ENCODE peak calls at places on chromosomes 11 and 22, in six cellular contexts. S is prostate gland, N is SK-N-SH, H is HepG2, L is HL-60, A is vagina. B is an unnamed sample.

GRCh38 chr11:9681583-9682372 is 17.9 kb downstream of the SWAP70 start:
- DNase-seq in S (no peak), N (no peak), H (peak), L (peak), A (no peak), B (no peak)

GRCh38 chr11:117037279-117037951 is 60.8 kb downstream of the SIK3 start:
- DNase-seq in S (no peak), N (no peak), H (no peak), L (no peak), A (no peak), B (no peak)

GRCh38 chr11:47468598-47469214 is 19.8 kb upstream of the RAPSN start:
- DNase-seq in S (no peak), N (no peak), H (no peak), L (no peak), A (no peak), B (no peak)

GRCh38 chr11:90134420-90135003 is at the start of gene NAALAD2:
- DNase-seq in S (peak), N (peak), H (peak), L (no peak), A (no peak), B (peak)

GRCh38 chr11:103773059-103773458 is 263.4 kb upstream of the DDI1 start:
- DNase-seq in S (no peak), N (no peak), H (no peak), L (no peak), A (no peak), B (no peak)

GRCh38 chr11:10619281-10619680 is 50.8 kb upstream of the LYVE1 start:
- DNase-seq in S (no peak), N (no peak), H (no peak), L (no peak), A (peak), B (no peak)

GRCh38 chr22:50544078-50544745 is 1.5 kb upstream of the KLHDC7B start:
- DNase-seq in S (peak), N (peak), H (no peak), L (peak), A (no peak), B (no peak)

GRCh38 chr11:12460441-12460840 is 83.1 kb downstream of the PARVA start:
- DNase-seq in S (no peak), N (no peak), H (peak), L (no peak), A (no peak), B (no peak)

GRCh38 chr11:13118194-13118593 is 109.1 kb downstream of the RASSF10 start:
- DNase-seq in S (no peak), N (no peak), H (peak), L (no peak), A (no peak), B (no peak)

GRCh38 chr11:5449432-5449831 is 309 bp downstream of the OR51I2 start:
- DNase-seq in S (no peak), N (no peak), H (no peak), L (no peak), A (no peak), B (no peak)

GRCh38 chr11:59953463-59954218 is 10.2 kb upstream of the OOSP4A start:
- DNase-seq in S (no peak), N (no peak), H (no peak), L (no peak), A (no peak), B (no peak)

GRCh38 chr22:30285846-30286200 is 3.5 kb downstream of the CASTOR1 start:
- DNase-seq in S (no peak), N (no peak), H (no peak), L (no peak), A (no peak), B (no peak)

GRCh38 chr11:63132985-63133775 is 10.8 kb downstream of the SLC22A24 start:
- DNase-seq in S (no peak), N (no peak), H (no peak), L (no peak), A (no peak), B (no peak)

GRCh38 chr22:27554106-27554814 is 247.3 kb downstream of the MN1 start:
- DNase-seq in S (no peak), N (no peak), H (no peak), L (no peak), A (no peak), B (no peak)

GRCh38 chr11:72760543-72761400 is 8.6 kb upstream of the ARAP1 start:
- DNase-seq in S (no peak), N (no peak), H (no peak), L (peak), A (no peak), B (no peak)

GRCh38 chr11:112012877-112013276 is 12.3 kb upstream of the DLAT start:
- DNase-seq in S (no peak), N (no peak), H (peak), L (no peak), A (no peak), B (no peak)

GRCh38 chr11:115215694-115216615 is 288.3 kb downstream of the CADM1 start:
- DNase-seq in S (no peak), N (no peak), H (peak), L (no peak), A (no peak), B (no peak)

GRCh38 chr11:62245271-62245753 is 3.3 kb downstream of the SCGB1D2 start:
- DNase-seq in S (no peak), N (peak), H (peak), L (peak), A (no peak), B (peak)

GRCh38 chr22:46108564-46109473 is 41.5 kb upstream of the PPARA start:
- DNase-seq in S (no peak), N (peak), H (peak), L (no peak), A (no peak), B (peak)

GRCh38 chr11:40602866-40603578 is 856.4 kb downstream of the LRRC4C start:
- DNase-seq in S (no peak), N (no peak), H (no peak), L (no peak), A (no peak), B (no peak)

GRCh38 chr22:44032126-44032730 is 8.1 kb downstream of the PARVB start:
- DNase-seq in S (no peak), N (no peak), H (no peak), L (no peak), A (no peak), B (no peak)

GRCh38 chr11:125088576-125089455 is 22.6 kb downstream of the TMEM218 start:
- DNase-seq in S (no peak), N (no peak), H (no peak), L (no peak), A (peak), B (no peak)

GRCh38 chr22:26585104-26585790 is 4.7 kb downstream of the TPST2 start:
- DNase-seq in S (no peak), N (peak), H (no peak), L (no peak), A (no peak), B (no peak)

GRCh38 chr11:126265801-126266200 is 2.9 kb downstream of the SRPRA start:
- DNase-seq in S (no peak), N (no peak), H (no peak), L (no peak), A (no peak), B (no peak)

GRCh38 chr11:3639841-3640240 is 2.0 kb downstream of the ART5 start:
- DNase-seq in S (no peak), N (no peak), H (no peak), L (no peak), A (no peak), B (no peak)

GRCh38 chr11:67393437-67393836 is 1.7 kb downstream of the RAD9A start:
- DNase-seq in S (no peak), N (no peak), H (no peak), L (no peak), A (no peak), B (no peak)

GRCh38 chr11:35714882-35715612 is 52.5 kb downstream of the TRIM44 start:
- DNase-seq in S (no peak), N (no peak), H (no peak), L (no peak), A (no peak), B (no peak)

GRCh38 chr11:73342633-73343032 is 33.6 kb upstream of the RELT start:
- DNase-seq in S (no peak), N (peak), H (no peak), L (no peak), A (no peak), B (no peak)

GRCh38 chr11:133902506-133902905 is 54.3 kb downstream of the IGSF9B start:
- DNase-seq in S (no peak), N (no peak), H (no peak), L (no peak), A (no peak), B (no peak)

GRCh38 chr11:124801014-124801413 is 808 bp upstream of the MSANTD2 start:
- DNase-seq in S (no peak), N (peak), H (no peak), L (no peak), A (no peak), B (no peak)

GRCh38 chr11:42524534-42525227 is 787.1 kb upstream of the API5 start:
- DNase-seq in S (peak), N (peak), H (peak), L (peak), A (no peak), B (peak)

GRCh38 chr11:86949995-86950993 is 4.9 kb downstream of the FZD4 start:
- DNase-seq in S (no peak), N (no peak), H (no peak), L (no peak), A (no peak), B (no peak)

GRCh38 chr11:128911239-128911638 is 20.1 kb downstream of the KCNJ5 start:
- DNase-seq in S (no peak), N (no peak), H (no peak), L (no peak), A (no peak), B (no peak)

GRCh38 chr11:117827521-117828511 is 3.3 kb upstream of the FXYD2 start:
- DNase-seq in S (no peak), N (no peak), H (no peak), L (no peak), A (no peak), B (no peak)

GRCh38 chr22:27668828-27669797 is 132.4 kb downstream of the MN1 start:
- DNase-seq in S (no peak), N (no peak), H (peak), L (peak), A (no peak), B (peak)

GRCh38 chr11:828501-829115 is 889 bp downstream of the CRACR2B start:
- DNase-seq in S (no peak), N (no peak), H (no peak), L (no peak), A (no peak), B (no peak)

GRCh38 chr11:830295-831131 is 2.2 kb upstream of the CD151 start:
- DNase-seq in S (peak), N (peak), H (peak), L (no peak), A (no peak), B (no peak)

GRCh38 chr11:829116-829945 is 1.6 kb downstream of the CRACR2B start:
- DNase-seq in S (no peak), N (no peak), H (no peak), L (no peak), A (no peak), B (no peak)

GRCh38 chr11:831132-831864 is 1.5 kb upstream of the CD151 start:
- DNase-seq in S (no peak), N (no peak), H (no peak), L (no peak), A (no peak), B (no peak)

DNA sequence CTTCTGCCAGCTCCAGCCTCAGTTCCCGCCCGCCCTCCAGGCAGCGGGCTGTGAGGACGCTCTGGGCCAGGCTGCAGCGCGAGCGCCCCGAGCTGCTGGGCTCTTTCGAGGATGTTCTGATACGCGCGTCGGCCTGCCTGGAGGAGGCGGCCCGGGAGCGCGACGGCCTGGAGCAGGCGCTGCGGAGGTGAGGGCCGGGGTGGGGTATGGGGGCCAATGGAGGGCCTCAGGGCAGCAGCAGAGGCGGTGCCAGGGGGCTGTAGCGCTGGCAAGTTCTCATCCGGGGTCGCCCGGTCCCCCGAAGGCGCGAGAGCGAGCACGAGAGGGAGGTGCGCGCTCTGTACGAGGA is 2.2 kb downstream of the CRACR2B start:
- DNase-seq in S (no peak), N (no peak), H (no peak), L (no peak), A (no peak), B (no peak)
- H3K27ac ChIP-seq in S (no peak), N (no peak), H (no peak), L (no peak), A (no peak), B (no peak)

GRCh38 chr11:113690619-113691569 is 15.2 kb downstream of the TMPRSS5 start:
- DNase-seq in S (no peak), N (peak), H (peak), L (peak), A (no peak), B (peak)
- TF ChIP-seq POLR2AphosphoS5 in S (no peak), N (no peak), H (no peak), L (no peak), A (no peak), B (no peak)

GRCh38 chr11:78161937-78162336 is 22.5 kb upstream of the ALG8 start:
- DNase-seq in S (no peak), N (peak), H (no peak), L (no peak), A (no peak), B (no peak)
- H3K27ac ChIP-seq in S (no peak), N (no peak), H (no peak), L (no peak), A (peak), B (no peak)

GRCh38 chr22:40256501-40256900 is 78.8 kb downstream of the TNRC6B start:
- DNase-seq in S (no peak), N (no peak), H (no peak), L (no peak), A (no peak), B (no peak)
- TF ChIP-seq POLR2AphosphoS5 in S (no peak), N (no peak), H (no peak), L (no peak), A (no peak), B (no peak)

GRCh38 chr11:109130910-109131309 is 291.1 kb upstream of the C11orf87 start:
- DNase-seq in S (no peak), N (no peak), H (no peak), L (no peak), A (no peak), B (no peak)
- H3K27ac ChIP-seq in S (no peak), N (no peak), H (no peak), L (no peak), A (no peak), B (no peak)

DNA sequence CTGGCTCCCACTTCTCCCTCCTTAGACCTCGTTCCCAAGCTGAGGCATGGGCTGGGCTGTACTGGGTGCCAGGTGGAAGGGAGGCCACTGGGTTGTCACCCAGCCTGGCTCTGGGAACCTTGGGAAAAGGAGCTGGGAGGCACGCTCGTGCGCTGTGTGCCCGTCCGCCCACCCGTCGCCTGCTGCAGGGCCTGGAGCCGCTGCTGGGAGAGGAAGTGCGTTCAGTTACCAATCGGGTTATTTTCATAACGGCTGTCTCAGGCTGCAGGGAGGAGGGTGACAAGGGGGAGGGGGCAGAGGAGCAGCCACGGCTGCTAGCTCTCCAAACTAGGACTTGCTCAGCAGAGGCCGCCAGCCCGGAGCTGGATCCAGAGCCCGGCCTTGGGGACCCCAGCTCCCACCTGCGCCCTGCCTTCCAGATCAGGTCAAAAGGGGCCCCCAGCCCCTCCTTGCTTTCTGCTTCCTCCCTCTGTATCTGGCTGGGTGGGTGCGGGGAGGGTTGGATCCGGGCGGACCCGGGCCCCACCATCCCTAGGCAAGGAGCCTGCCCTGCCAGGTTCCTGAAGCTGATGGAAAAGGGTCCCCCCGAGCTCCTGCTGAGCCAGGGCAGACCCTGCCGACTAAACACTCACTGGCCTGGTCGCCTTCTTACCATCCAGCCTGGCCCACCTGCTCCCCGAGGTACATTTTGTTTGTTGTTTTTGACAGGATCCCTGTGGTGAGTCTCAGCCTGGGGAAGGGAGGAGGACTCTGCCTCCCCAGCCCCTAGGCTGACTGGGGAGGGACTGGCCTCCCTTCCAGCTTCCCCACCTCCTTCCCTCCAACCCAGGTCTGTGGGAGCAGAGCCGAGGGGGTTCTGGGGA is 14.3 kb downstream of the DGKZ start:
- DNase-seq in S (no peak), N (peak), H (no peak), L (peak), A (no peak), B (peak)
- TF ChIP-seq POLR2AphosphoS5 in S (no peak), N (no peak), H (no peak), L (peak), A (peak), B (no peak)

GRCh38 chr22:33418483-33418882 is 360.3 kb upstream of the SYN3 start:
- DNase-seq in S (no peak), N (no peak), H (no peak), L (no peak), A (no peak), B (no peak)
- H3K27ac ChIP-seq in S (no peak), N (no peak), H (no peak), L (no peak), A (no peak), B (no peak)

DNA sequence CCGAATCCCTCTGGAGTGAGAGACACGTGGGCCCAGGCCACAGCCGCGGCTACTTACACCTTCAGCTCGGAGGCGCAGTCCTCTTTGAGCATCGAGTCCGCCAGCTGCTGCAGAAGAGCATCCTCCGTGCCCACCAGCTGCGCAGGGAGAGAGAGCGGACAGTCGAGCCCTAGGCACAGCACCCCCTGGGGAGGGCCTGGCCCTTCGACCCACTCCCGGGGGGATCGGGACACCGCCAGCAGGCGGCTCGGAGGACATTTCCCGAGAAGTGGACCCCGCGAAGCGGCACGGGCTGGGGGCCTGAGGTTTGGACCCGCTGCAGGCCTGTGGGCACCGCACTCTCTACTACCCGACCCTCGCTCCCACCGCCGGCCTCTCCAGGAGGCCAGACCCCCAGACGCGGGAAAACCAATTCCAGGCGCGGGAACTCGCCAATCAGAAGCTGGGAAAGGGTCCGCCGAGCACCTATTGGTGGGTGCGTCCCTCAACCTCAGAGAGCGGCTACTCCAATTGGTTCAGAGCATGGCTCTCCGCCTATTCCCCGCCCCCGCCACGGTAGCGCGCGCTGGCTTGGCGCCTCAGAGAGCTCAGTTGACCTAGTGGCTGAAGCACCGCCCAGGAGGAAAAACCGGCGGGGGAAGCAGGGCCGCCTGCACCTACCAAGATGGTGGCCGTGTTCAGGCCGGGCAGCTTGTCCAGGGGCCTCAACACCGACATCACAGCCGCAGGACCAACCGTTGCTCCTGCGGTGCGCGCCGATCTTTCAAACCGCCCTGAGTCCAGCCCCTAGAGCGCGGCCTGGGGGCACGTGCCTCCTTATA is at the start of gene CENPM:
- DNase-seq in S (peak), N (peak), H (peak), L (peak), A (peak), B (peak)
- TF ChIP-seq POLR2AphosphoS5 in S (peak), N (peak), H (peak), L (peak), A (peak), B (no peak)